ENCODE peak calls at places on chromosomes 7 and 10, in nine cellular contexts. K, L, Y, H, R, D, Z, T and Q are unnamed samples.
A peak's percentile ranks its signal among the peaks of the same experiment; 100 is the strongest.

GRCh38 chr7:106839511-106839910 is 25.6 kb upstream of the PIK3CG start:
- DNase-seq in K (no peak), L (no peak), Y (no peak), H (no peak), R (no peak), D (no peak), Z (no peak), T (no peak), Q (no peak)

GRCh38 chr7:150451097-150451793 is 815 bp downstream of the GIMAP8 start:
- DNase-seq in K (no peak), L (no peak), Y (peak; percentile 51), H (peak; percentile 74), R (peak; percentile 45), D (peak; percentile 34), Z (no peak), T (peak; percentile 66), Q (no peak)

GRCh38 chr7:39605087-39605486 is 18.3 kb upstream of the RALA start:
- DNase-seq in K (no peak), L (no peak), Y (no peak), H (no peak), R (no peak), D (no peak), Z (peak; percentile 50), T (no peak), Q (no peak)

GRCh38 chr7:32264667-32265284 is 194.6 kb upstream of the PDE1C start:
- DNase-seq in K (no peak), L (no peak), Y (no peak), H (no peak), R (no peak), D (no peak), Z (no peak), T (no peak), Q (no peak)

GRCh38 chr7:139121-139520 is 53.2 kb upstream of the FAM20C start:
- DNase-seq in K (no peak), L (no peak), Y (no peak), H (no peak), R (no peak), D (no peak), Z (no peak), T (no peak), Q (no peak)

GRCh38 chr7:56105508-56105907 is 768 bp downstream of the CHCHD2 start:
- DNase-seq in K (no peak), L (no peak), Y (peak; percentile 17), H (no peak), R (no peak), D (peak; percentile 9), Z (peak; percentile 91), T (peak; percentile 63), Q (peak; percentile 80)

GRCh38 chr7:29113384-29114102 is 32.8 kb downstream of the CPVL start:
- DNase-seq in K (no peak), L (peak; percentile 54), Y (no peak), H (no peak), R (no peak), D (no peak), Z (peak; percentile 61), T (no peak), Q (peak; percentile 23)

GRCh38 chr7:92631067-92631829 is 41.1 kb upstream of the FAM133B start:
- DNase-seq in K (no peak), L (no peak), Y (no peak), H (no peak), R (peak; percentile 37), D (no peak), Z (no peak), T (no peak), Q (no peak)

GRCh38 chr7:134548877-134549276 is at the start of gene AKR1B15:
- DNase-seq in K (peak; percentile 69), L (no peak), Y (no peak), H (no peak), R (peak; percentile 72), D (no peak), Z (peak; percentile 83), T (no peak), Q (no peak)

GRCh38 chr7:112505495-112505894 is 24.7 kb downstream of the LSMEM1 start:
- DNase-seq in K (no peak), L (no peak), Y (no peak), H (no peak), R (no peak), D (no peak), Z (no peak), T (no peak), Q (peak; percentile 7)

GRCh38 chr7:157996359-157997079 is 591.1 kb downstream of the PTPRN2 start:
- DNase-seq in K (no peak), L (peak; percentile 38), Y (no peak), H (no peak), R (no peak), D (no peak), Z (no peak), T (no peak), Q (no peak)

GRCh38 chr7:112135815-112136706 is 70.1 kb downstream of the DOCK4 start:
- DNase-seq in K (no peak), L (no peak), Y (no peak), H (no peak), R (no peak), D (no peak), Z (no peak), T (no peak), Q (no peak)

GRCh38 chr7:149821191-149822148 is 16.7 kb upstream of the ZNF862 start:
- DNase-seq in K (no peak), L (no peak), Y (no peak), H (no peak), R (no peak), D (no peak), Z (no peak), T (no peak), Q (no peak)

GRCh38 chr7:71220210-71220695 is 88.3 kb downstream of the GALNT17 start:
- DNase-seq in K (no peak), L (no peak), Y (no peak), H (no peak), R (no peak), D (no peak), Z (no peak), T (no peak), Q (no peak)

GRCh38 chr7:90761584-90761983 is 165.5 kb downstream of the CDK14 start:
- DNase-seq in K (no peak), L (no peak), Y (no peak), H (no peak), R (no peak), D (no peak), Z (peak; percentile 22), T (no peak), Q (peak; percentile 51)

GRCh38 chr10:7410800-7411670 is at the start of gene SFMBT2:
- DNase-seq in K (no peak), L (peak; percentile 76), Y (peak; percentile 56), H (peak; percentile 75), R (peak; percentile 91), D (peak; percentile 62), Z (peak; percentile 77), T (peak; percentile 67), Q (peak; percentile 78)

GRCh38 chr10:66695046-66695445 is 230.8 kb upstream of the LRRTM3 start:
- DNase-seq in K (no peak), L (no peak), Y (no peak), H (no peak), R (no peak), D (no peak), Z (no peak), T (no peak), Q (no peak)

GRCh38 chr7:74023037-74023436 is 4.9 kb upstream of the ELN start:
- DNase-seq in K (peak; percentile 85), L (no peak), Y (no peak), H (no peak), R (no peak), D (no peak), Z (peak; percentile 90), T (no peak), Q (peak; percentile 94)

GRCh38 chr7:7664344-7664743 is 23.8 kb downstream of the UMAD1 start:
- DNase-seq in K (no peak), L (no peak), Y (no peak), H (no peak), R (no peak), D (no peak), Z (no peak), T (no peak), Q (no peak)

GRCh38 chr7:135355377-135356048 is 121.9 kb downstream of the STRA8 start:
- DNase-seq in K (no peak), L (no peak), Y (no peak), H (no peak), R (no peak), D (no peak), Z (no peak), T (no peak), Q (no peak)

GRCh38 chr10:112678581-112678980 is 231.6 kb downstream of the VTI1A start:
- DNase-seq in K (no peak), L (peak; percentile 29), Y (no peak), H (no peak), R (no peak), D (no peak), Z (no peak), T (no peak), Q (no peak)

GRCh38 chr7:54811016-54811924 is 52.3 kb upstream of the SEC61G start:
- DNase-seq in K (no peak), L (no peak), Y (no peak), H (no peak), R (no peak), D (no peak), Z (peak; percentile 79), T (no peak), Q (peak; percentile 87)

GRCh38 chr7:91383186-91383585 is 119.0 kb downstream of the FZD1 start:
- DNase-seq in K (no peak), L (no peak), Y (no peak), H (no peak), R (no peak), D (no peak), Z (peak; percentile 5), T (no peak), Q (peak; percentile 41)

GRCh38 chr10:73648975-73649829 is 6.6 kb downstream of the SYNPO2L start:
- DNase-seq in K (no peak), L (no peak), Y (no peak), H (no peak), R (no peak), D (no peak), Z (peak; percentile 33), T (no peak), Q (no peak)

GRCh38 chr7:111067682-111068081 is 23.2 kb upstream of the LRRN3 start:
- DNase-seq in K (no peak), L (no peak), Y (no peak), H (no peak), R (no peak), D (no peak), Z (no peak), T (no peak), Q (no peak)

GRCh38 chr10:6558272-6558671 is 21.8 kb downstream of the PRKCQ start:
- DNase-seq in K (no peak), L (no peak), Y (no peak), H (no peak), R (no peak), D (no peak), Z (no peak), T (no peak), Q (no peak)